ENCODE peak calls at places on chromosome 2, in nine cellular contexts. H is mesothelial cell of epicardium; R is NCI-H69; F is chondrocyte; U is kidney tubule cell; Z is breast epithelium; K is activated naive CD4-positive, alpha-beta T cell treated with Interleukin-2 at 50 U/mL for 16 hours; I is endodermal cell; V is HT-29. X is an unnamed sample.

GRCh38 chr2:55771612-55772011 is 78.0 kb upstream of the PNPT1 start:
- DNase-seq in H (no peak), R (peak), F (no peak), U (peak), Z (no peak), K (no peak), I (no peak), V (peak), X (no peak)

GRCh38 chr2:238853724-238854123 is 5.8 kb downstream of the TWIST2 start:
- DNase-seq in H (no peak), R (no peak), F (no peak), U (no peak), Z (no peak), K (no peak), I (no peak), V (no peak), X (no peak)

GRCh38 chr2:128276878-128277675 is 41.6 kb downstream of the HS6ST1 start:
- DNase-seq in H (no peak), R (no peak), F (peak), U (no peak), Z (no peak), K (no peak), I (peak), V (no peak), X (no peak)

GRCh38 chr2:40177366-40177765 is 274.5 kb downstream of the SLC8A1 start:
- DNase-seq in H (no peak), R (no peak), F (no peak), U (no peak), Z (no peak), K (no peak), I (no peak), V (no peak), X (no peak)

GRCh38 chr2:240301256-240301795 is 134.1 kb upstream of the GPC1 start:
- DNase-seq in H (peak), R (no peak), F (no peak), U (no peak), Z (no peak), K (no peak), I (no peak), V (no peak), X (no peak)

GRCh38 chr2:36290306-36290705 is 65.3 kb upstream of the CRIM1 start:
- DNase-seq in H (no peak), R (no peak), F (no peak), U (no peak), Z (no peak), K (no peak), I (no peak), V (no peak), X (no peak)

GRCh38 chr2:235518317-235519090 is 24.7 kb downstream of the AGAP1 start:
- DNase-seq in H (no peak), R (peak), F (no peak), U (peak), Z (no peak), K (no peak), I (no peak), V (no peak), X (no peak)

GRCh38 chr2:23901966-23902942 is 24.7 kb downstream of the ATAD2B start:
- DNase-seq in H (no peak), R (peak), F (no peak), U (peak), Z (no peak), K (no peak), I (no peak), V (peak), X (no peak)

GRCh38 chr2:102359527-102359926 is 3.9 kb downstream of the IL18R1 start:
- DNase-seq in H (no peak), R (no peak), F (no peak), U (no peak), Z (no peak), K (no peak), I (no peak), V (no peak), X (no peak)

GRCh38 chr2:190266314-190266713 is 53.3 kb downstream of the HIBCH start:
- DNase-seq in H (no peak), R (no peak), F (no peak), U (no peak), Z (no peak), K (no peak), I (no peak), V (no peak), X (no peak)

GRCh38 chr2:202858601-202859000 is 13.0 kb downstream of the ICA1L start:
- DNase-seq in H (no peak), R (no peak), F (no peak), U (no peak), Z (no peak), K (no peak), I (no peak), V (no peak), X (no peak)

GRCh38 chr2:141029424-141030078 is 1101.3 kb downstream of the LRP1B start:
- DNase-seq in H (no peak), R (peak), F (no peak), U (no peak), Z (no peak), K (no peak), I (peak), V (no peak), X (no peak)

GRCh38 chr2:136051001-136051724 is 65.7 kb upstream of the DARS1 start:
- DNase-seq in H (no peak), R (no peak), F (no peak), U (no peak), Z (no peak), K (peak), I (no peak), V (no peak), X (peak)

GRCh38 chr2:75389271-75389670 is 171.5 kb downstream of the EVA1A start:
- DNase-seq in H (no peak), R (no peak), F (no peak), U (no peak), Z (no peak), K (no peak), I (no peak), V (no peak), X (no peak)

GRCh38 chr2:217683096-217683870 is 319.5 kb downstream of the TNS1 start:
- DNase-seq in H (no peak), R (no peak), F (no peak), U (peak), Z (no peak), K (no peak), I (no peak), V (no peak), X (no peak)

GRCh38 chr2:75676464-75676863 is 29.9 kb downstream of the MRPL19 start:
- DNase-seq in H (no peak), R (no peak), F (no peak), U (no peak), Z (no peak), K (no peak), I (no peak), V (no peak), X (no peak)

GRCh38 chr2:229270551-229271410 is at the start of gene PID1:
- DNase-seq in H (peak), R (peak), F (no peak), U (peak), Z (no peak), K (no peak), I (peak), V (no peak), X (no peak)

GRCh38 chr2:63721082-63721424 is 120.6 kb upstream of the UGP2 start:
- DNase-seq in H (no peak), R (no peak), F (no peak), U (no peak), Z (no peak), K (no peak), I (no peak), V (no peak), X (no peak)